ENCODE peak calls at places on chromosome 12, in seven cellular contexts. W is IMR-90, T is MM.1S, D is cardiac fibroblast, C is fibroblast of mammary gland, E is mammary epithelial cell, X is pancreas. N is an unnamed sample.

GRCh38 chr12:132162508-132163031 is 18.3 kb downstream of the NOC4L start:
- DNase-seq in W (peak), T (no peak), D (peak), C (peak), E (peak), X (no peak), N (peak)

GRCh38 chr12:16588812-16589211 is 17.1 kb downstream of the LMO3 start:
- DNase-seq in W (peak), T (no peak), D (peak), C (no peak), E (no peak), X (no peak), N (peak)

GRCh38 chr12:111426341-111427185 is 20.8 kb downstream of the SH2B3 start:
- DNase-seq in W (peak), T (no peak), D (peak), C (peak), E (no peak), X (no peak), N (no peak)

GRCh38 chr12:4567073-4567881 is 5.3 kb downstream of the DYRK4 start:
- DNase-seq in W (no peak), T (no peak), D (no peak), C (no peak), E (no peak), X (no peak), N (no peak)

GRCh38 chr12:88113871-88114270 is 28.0 kb downstream of the CEP290 start:
- DNase-seq in W (peak), T (no peak), D (peak), C (peak), E (peak), X (no peak), N (no peak)

GRCh38 chr12:107655281-107656065 is 30.1 kb upstream of the PWP1 start:
- DNase-seq in W (no peak), T (no peak), D (no peak), C (no peak), E (no peak), X (no peak), N (no peak)

GRCh38 chr12:128387811-128388422 is 120.9 kb downstream of the TMEM132C start:
- DNase-seq in W (no peak), T (no peak), D (peak), C (peak), E (no peak), X (peak), N (no peak)

GRCh38 chr12:132858727-132859266 is 28.6 kb downstream of the CHFR start:
- DNase-seq in W (no peak), T (no peak), D (no peak), C (no peak), E (no peak), X (no peak), N (peak)

GRCh38 chr12:56143225-56143624 is 9.2 kb upstream of the MYL6B start:
- DNase-seq in W (no peak), T (no peak), D (peak), C (no peak), E (no peak), X (no peak), N (no peak)

GRCh38 chr12:71183846-71184245 is 26.0 kb upstream of the TSPAN8 start:
- DNase-seq in W (no peak), T (no peak), D (peak), C (peak), E (no peak), X (no peak), N (no peak)

GRCh38 chr12:106288134-106288509 is 14.4 kb upstream of the TCP11L2 start:
- DNase-seq in W (no peak), T (no peak), D (no peak), C (no peak), E (no peak), X (no peak), N (no peak)

GRCh38 chr12:47840571-47840970 is 20.9 kb upstream of the HDAC7 start:
- DNase-seq in W (no peak), T (no peak), D (no peak), C (no peak), E (no peak), X (no peak), N (no peak)

GRCh38 chr12:57049047-57049446 is 882 bp downstream of the MYO1A start:
- DNase-seq in W (no peak), T (no peak), D (no peak), C (no peak), E (no peak), X (no peak), N (no peak)

GRCh38 chr12:93402333-93403311 is 24.9 kb downstream of the NUDT4 start:
- DNase-seq in W (no peak), T (no peak), D (no peak), C (no peak), E (no peak), X (no peak), N (no peak)

GRCh38 chr12:879641-880040 is 69.9 kb downstream of the RAD52 start:
- DNase-seq in W (peak), T (no peak), D (peak), C (peak), E (peak), X (no peak), N (peak)

GRCh38 chr12:21773263-21773741 is 1.2 kb downstream of the KCNJ8 start:
- DNase-seq in W (peak), T (no peak), D (peak), C (peak), E (no peak), X (peak), N (no peak)

GRCh38 chr12:117447665-117448366 is 86.4 kb upstream of the NOS1 start:
- DNase-seq in W (no peak), T (no peak), D (no peak), C (no peak), E (no peak), X (no peak), N (no peak)

GRCh38 chr12:22672951-22673350 is 48.0 kb downstream of the ETNK1 start:
- DNase-seq in W (peak), T (no peak), D (peak), C (peak), E (peak), X (no peak), N (no peak)

GRCh38 chr12:116620801-116621593 is 61.8 kb downstream of the MAP1LC3B2 start:
- DNase-seq in W (no peak), T (no peak), D (no peak), C (no peak), E (no peak), X (no peak), N (no peak)

GRCh38 chr12:107448198-107448597 is 237.4 kb upstream of the PWP1 start:
- DNase-seq in W (peak), T (no peak), D (peak), C (peak), E (no peak), X (no peak), N (peak)

GRCh38 chr12:55673638-55674037 is 34.1 kb downstream of the ITGA7 start:
- DNase-seq in W (no peak), T (no peak), D (no peak), C (no peak), E (no peak), X (no peak), N (no peak)

GRCh38 chr12:102407776-102408486 is 72.4 kb downstream of the IGF1 start:
- DNase-seq in W (peak), T (no peak), D (no peak), C (peak), E (no peak), X (no peak), N (no peak)

GRCh38 chr12:95553202-95553943 is 2.1 kb upstream of the USP44 start:
- DNase-seq in W (no peak), T (no peak), D (no peak), C (no peak), E (no peak), X (no peak), N (no peak)

GRCh38 chr12:25052191-25053020 is 103.5 kb upstream of the BCAT1 start:
- DNase-seq in W (no peak), T (peak), D (peak), C (no peak), E (no peak), X (peak), N (peak)

GRCh38 chr12:57894577-57895292 is 46.6 kb upstream of the ATP23 start:
- DNase-seq in W (no peak), T (no peak), D (no peak), C (no peak), E (no peak), X (no peak), N (no peak)

GRCh38 chr12:6963741-6964446 is 6.6 kb downstream of the PHB2 start:
- DNase-seq in W (no peak), T (peak), D (no peak), C (no peak), E (no peak), X (peak), N (no peak)

GRCh38 chr12:116538076-116538591 is 21.0 kb upstream of the MAP1LC3B2 start:
- DNase-seq in W (no peak), T (peak), D (no peak), C (no peak), E (no peak), X (no peak), N (no peak)

GRCh38 chr12:75720807-75721206 is 209.4 kb upstream of the KRR1 start:
- DNase-seq in W (no peak), T (no peak), D (no peak), C (no peak), E (peak), X (peak), N (peak)

GRCh38 chr12:52352951-52353350 is 14.3 kb downstream of the KRT85 start:
- DNase-seq in W (no peak), T (no peak), D (no peak), C (no peak), E (no peak), X (no peak), N (no peak)

GRCh38 chr12:55995366-55995765 is 1.7 kb upstream of the SUOX start:
- DNase-seq in W (no peak), T (no peak), D (no peak), C (no peak), E (no peak), X (no peak), N (no peak)

GRCh38 chr12:1911598-1912575 is 6.6 kb downstream of the CACNA2D4 start:
- DNase-seq in W (no peak), T (no peak), D (no peak), C (no peak), E (no peak), X (peak), N (no peak)

GRCh38 chr12:66061557-66062279 is 68.8 kb downstream of the LLPH start:
- DNase-seq in W (no peak), T (no peak), D (peak), C (peak), E (no peak), X (no peak), N (no peak)

GRCh38 chr12:60920841-60921495 is 1325.1 kb downstream of the SLC16A7 start:
- DNase-seq in W (peak), T (no peak), D (peak), C (peak), E (peak), X (no peak), N (peak)

GRCh38 chr12:5396541-5396940 is 35.4 kb upstream of the NTF3 start:
- DNase-seq in W (no peak), T (no peak), D (no peak), C (no peak), E (no peak), X (no peak), N (no peak)

GRCh38 chr12:79448816-79449215 is 241.9 kb downstream of the PAWR start:
- DNase-seq in W (no peak), T (no peak), D (no peak), C (no peak), E (no peak), X (no peak), N (no peak)

GRCh38 chr12:40172879-40173278 is 51.9 kb upstream of the LRRK2 start:
- DNase-seq in W (no peak), T (no peak), D (no peak), C (no peak), E (no peak), X (no peak), N (no peak)

GRCh38 chr12:104704224-104704623 is 247.5 kb downstream of the CHST11 start:
- DNase-seq in W (no peak), T (no peak), D (no peak), C (no peak), E (no peak), X (no peak), N (no peak)

GRCh38 chr12:69595689-69596088 is 10.4 kb downstream of the CCT2 start:
- DNase-seq in W (no peak), T (no peak), D (no peak), C (no peak), E (no peak), X (no peak), N (no peak)
- TF ChIP-seq CTCF in W (no peak), T (no peak), D (no peak), C (no peak), E (no peak), X (no peak), N (no peak)

DNA sequence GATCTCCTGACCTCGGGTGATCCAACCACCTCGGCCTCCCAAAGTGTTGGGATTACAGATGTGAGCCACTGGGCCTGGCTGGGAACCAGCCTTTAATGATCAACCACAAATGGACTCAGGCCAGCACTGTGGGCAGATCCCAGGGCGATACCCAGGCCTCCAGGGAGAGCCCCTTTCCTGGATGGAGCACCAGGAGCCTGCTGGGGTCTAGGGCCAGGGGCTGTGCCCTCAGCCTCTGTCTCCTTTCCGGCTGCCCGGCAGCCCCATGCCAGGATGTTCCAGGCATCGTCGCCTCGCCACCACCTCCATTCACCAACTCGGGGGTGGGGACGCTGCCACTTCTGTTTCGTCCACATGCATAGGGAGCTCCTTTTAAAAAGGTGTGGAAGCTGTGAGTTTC is 2.3 kb downstream of the ADGRD1 start:
- DNase-seq in W (no peak), T (no peak), D (no peak), C (no peak), E (no peak), X (no peak), N (no peak)
- H3K4me3 ChIP-seq in W (no peak), T (no peak), D (no peak), C (no peak), E (no peak), X (no peak), N (no peak)

DNA sequence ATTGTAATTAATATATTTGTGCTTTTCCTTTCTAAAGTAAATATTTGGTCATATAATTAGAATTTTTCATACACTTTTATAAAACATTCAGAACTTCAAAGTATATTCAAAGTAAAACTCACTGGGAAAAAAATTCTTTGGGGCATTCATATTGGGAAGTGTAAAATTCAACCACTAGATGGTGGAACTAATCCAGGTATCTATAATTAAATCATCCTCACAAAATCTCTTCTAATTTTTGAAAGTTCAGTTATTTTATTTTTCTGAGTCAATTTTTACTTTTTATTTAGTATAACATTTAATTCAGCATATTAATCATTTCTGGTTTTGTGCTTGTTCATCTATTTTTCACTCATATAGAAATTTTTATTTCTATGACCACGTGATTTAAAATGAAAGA is 81.0 kb downstream of the NTS start:
- DNase-seq in W (no peak), T (no peak), D (peak), C (peak), E (no peak), X (no peak), N (peak)
- TF ChIP-seq CTCF in W (peak), T (no peak), D (no peak), C (peak), E (peak), X (no peak), N (no peak)

DNA sequence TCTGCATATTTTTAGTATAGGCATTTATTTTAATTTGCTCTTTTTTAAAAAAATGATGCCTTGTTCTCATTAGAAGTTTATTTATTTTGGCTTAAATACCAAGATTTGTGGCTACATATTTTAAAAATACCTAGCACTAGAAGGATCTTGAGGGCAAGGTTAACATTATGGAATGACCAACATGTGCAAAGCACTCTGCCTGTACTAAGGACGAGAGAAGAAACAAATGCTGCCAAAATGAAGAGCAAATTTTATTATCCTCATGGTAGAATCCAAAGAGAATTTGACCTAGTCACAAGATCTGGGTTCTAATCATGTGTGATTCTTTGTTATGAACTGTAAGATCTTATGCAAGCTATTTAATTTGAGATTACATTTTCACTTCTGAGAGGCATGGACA is 2.8 kb downstream of the CAND1 start:
- DNase-seq in W (peak), T (no peak), D (peak), C (peak), E (no peak), X (no peak), N (no peak)
- H3K4me3 ChIP-seq in W (no peak), T (no peak), D (no peak), C (no peak), E (no peak), X (peak), N (peak)

DNA sequence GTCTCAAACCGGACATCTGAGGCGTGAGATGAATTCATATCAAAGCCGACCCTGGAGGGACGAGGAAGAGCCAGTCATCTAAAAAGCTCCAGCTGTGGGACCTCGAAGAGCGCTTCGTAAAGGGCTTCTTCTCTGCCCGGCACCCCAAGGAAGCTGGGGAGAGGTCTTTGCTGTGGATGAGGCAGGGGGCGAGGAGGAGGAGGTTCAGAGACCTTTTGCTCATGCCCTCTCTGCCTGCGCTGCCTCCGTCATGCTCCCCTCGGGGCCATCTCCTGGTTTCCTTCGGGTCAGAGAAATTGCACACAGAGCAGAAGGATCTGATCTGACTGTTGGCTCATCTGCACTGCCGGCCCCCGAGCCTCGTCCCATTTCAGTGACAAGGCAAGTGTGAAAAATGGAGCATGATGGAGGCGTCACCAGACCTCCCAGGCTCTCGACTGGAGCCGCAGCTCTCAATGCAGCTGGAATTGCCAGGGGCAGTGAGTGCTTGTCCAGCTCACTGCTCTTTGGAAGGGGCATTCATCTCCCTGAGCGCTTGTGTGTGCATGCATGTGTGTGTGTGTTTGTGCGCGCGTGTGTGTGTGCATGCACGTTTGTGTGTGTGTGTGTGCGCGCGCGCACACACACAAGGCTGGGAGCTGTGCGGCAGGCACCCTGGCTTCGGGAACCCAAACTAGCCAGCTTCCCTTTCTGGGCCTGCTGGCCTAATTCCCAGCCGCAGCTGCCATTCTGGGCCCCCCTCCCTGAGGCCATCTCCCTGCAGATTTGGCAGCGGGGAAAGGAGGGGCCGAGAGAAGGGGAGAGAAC is 9.2 kb downstream of the CABP1 start:
- DNase-seq in W (peak), T (no peak), D (no peak), C (no peak), E (no peak), X (no peak), N (no peak)
- TF ChIP-seq CTCF in W (no peak), T (no peak), D (no peak), C (no peak), E (no peak), X (no peak), N (no peak)

GRCh38 chr12:114414031-114414865 is 8.3 kb upstream of the TBX5 start:
- DNase-seq in W (peak), T (no peak), D (no peak), C (no peak), E (no peak), X (no peak), N (no peak)
- H3K4me3 ChIP-seq in W (peak), T (no peak), D (no peak), C (peak), E (no peak), X (no peak), N (no peak)

GRCh38 chr12:121378736-121379135 is 21.2 kb upstream of the RNF34 start:
- DNase-seq in W (no peak), T (no peak), D (no peak), C (no peak), E (no peak), X (no peak), N (no peak)

GRCh38 chr12:121379945-121380344 is 20.0 kb upstream of the RNF34 start:
- DNase-seq in W (peak), T (no peak), D (no peak), C (no peak), E (no peak), X (no peak), N (no peak)

GRCh38 chr12:121388421-121388981 is 11.4 kb upstream of the RNF34 start:
- DNase-seq in W (peak), T (no peak), D (peak), C (peak), E (peak), X (no peak), N (peak)

GRCh38 chr12:121383601-121384019 is 16.3 kb upstream of the RNF34 start:
- DNase-seq in W (no peak), T (no peak), D (no peak), C (no peak), E (no peak), X (no peak), N (no peak)
- TF ChIP-seq CTCF in W (no peak), T (no peak), D (peak), C (peak), E (peak), X (no peak), N (peak)

N was measured in epithelial cell of esophagus.